ENCODE peak calls at places on chromosomes 13 and 19, in four cellular contexts. G, S, F and M are unnamed samples.

GRCh38 chr13:95226932-95227718 is 74.1 kb downstream of the ABCC4 start:
- DNase-seq in G (no peak), S (peak; percentile 65), F (no peak), M (no peak)

GRCh38 chr13:74575729-74576125 is 441.5 kb upstream of the KLF12 start:
- DNase-seq in F (no peak), G (no peak), S (peak; percentile 10), M (peak; percentile 43)

GRCh38 chr19:56106397-56106849 is 14.7 kb downstream of the ZNF787 start:
- DNase-seq in S (no peak), G (no peak), F (no peak), M (no peak)

GRCh38 chr13:33743438-33744368 is 74.2 kb upstream of the RFC3 start:
- DNase-seq in F (no peak), G (no peak), S (peak; percentile 61), M (no peak)

GRCh38 chr19:33293255-33294057 is 8.9 kb downstream of the CEBPA start:
- DNase-seq in S (no peak), G (peak; percentile 51), F (peak; percentile 73), M (no peak)

GRCh38 chr19:16330811-16331690 is 6.4 kb downstream of the KLF2 start:
- DNase-seq in G (no peak), F (no peak), S (no peak), M (no peak)

GRCh38 chr13:21798181-21798580 is 127.3 kb downstream of the FGF9 start:
- DNase-seq in S (no peak), G (no peak), F (no peak), M (no peak)

GRCh38 chr19:50710612-50711011 is 9.0 kb downstream of the SHANK1 start:
- DNase-seq in F (no peak), S (no peak), G (no peak), M (no peak)

GRCh38 chr19:6752257-6753177 is 13.0 kb downstream of the TRIP10 start:
- DNase-seq in G (no peak), F (no peak), S (no peak), M (no peak)

GRCh38 chr19:11530432-11530831 is 1.5 kb upstream of the ECSIT start:
- DNase-seq in F (no peak), G (peak; percentile 16), S (peak; percentile 64), M (peak; percentile 45)

GRCh38 chr13:26497991-26498423 is 59.5 kb upstream of the WASF3 start:
- DNase-seq in F (peak; percentile 57), S (no peak), G (peak; percentile 24), M (peak; percentile 90)

GRCh38 chr13:20702945-20703784 is at the start of gene IL17D:
- DNase-seq in S (peak; percentile 69), F (no peak), G (no peak), M (no peak)

GRCh38 chr13:111900390-111901180 is 166.4 kb upstream of the SOX1 start:
- DNase-seq in G (peak; percentile 22), F (no peak), S (no peak), M (no peak)

GRCh38 chr13:58238972-58239773 is 607.6 kb downstream of the PCDH17 start:
- DNase-seq in S (no peak), F (no peak), G (no peak), M (no peak)

GRCh38 chr13:111654531-111654930 is 334.1 kb downstream of the TEX29 start:
- DNase-seq in G (no peak), S (no peak), F (no peak), M (no peak)

GRCh38 chr13:39803851-39804250 is 148.4 kb downstream of the COG6 start:
- DNase-seq in F (no peak), G (no peak), S (no peak), M (no peak)

GRCh38 chr19:38031423-38031770 is 124.4 kb downstream of the SIPA1L3 start:
- DNase-seq in S (no peak), F (no peak), G (peak; percentile 81), M (no peak)

GRCh38 chr19:54307389-54307788 is 5.6 kb downstream of the LILRA5 start:
- DNase-seq in G (no peak), S (no peak), F (no peak), M (no peak)

GRCh38 chr13:87361216-87361615 is 310.0 kb upstream of the SLITRK5 start:
- DNase-seq in G (no peak), S (no peak), F (no peak), M (no peak)

GRCh38 chr13:52195052-52195837 is 35.8 kb upstream of the NEK3 start:
- DNase-seq in F (no peak), G (no peak), S (peak; percentile 84), M (peak; percentile 39)

GRCh38 chr19:57620673-57621348 is 6.8 kb downstream of the ZNF134 start:
- DNase-seq in G (no peak), F (no peak), S (no peak), M (no peak)

GRCh38 chr13:72390909-72391308 is 336.5 kb downstream of the MZT1 start:
- DNase-seq in G (no peak), F (no peak), S (no peak), M (peak; percentile 1)

GRCh38 chr19:12834976-12835757 is 788 bp upstream of the RTBDN start:
- DNase-seq in G (no peak), F (no peak), S (no peak), M (no peak)

GRCh38 chr19:8083141-8083540 is 30.6 kb downstream of the CCL25 start:
- DNase-seq in G (no peak), F (no peak), S (no peak), M (no peak)

GRCh38 chr13:62375653-62376052 is 960.0 kb upstream of the PCDH20 start:
- DNase-seq in F (no peak), S (no peak), G (no peak), M (no peak)

GRCh38 chr13:20359335-20359734 is 127.2 kb upstream of the GJB6 start:
- DNase-seq in G (peak; percentile 86), F (peak; percentile 91), S (no peak), M (peak; percentile 97)

GRCh38 chr19:48379058-48379457 is 12.3 kb downstream of the KDELR1 start:
- DNase-seq in F (no peak), G (no peak), S (no peak), M (no peak)

GRCh38 chr19:56076413-56076998 is 44.6 kb downstream of the ZNF787 start:
- DNase-seq in S (no peak), G (peak; percentile 33), F (peak; percentile 10), M (no peak)

GRCh38 chr19:2043864-2044708 is 7.0 kb downstream of the MKNK2 start:
- DNase-seq in G (no peak), S (peak; percentile 41), F (no peak), M (no peak)

GRCh38 chr13:31093145-31093885 is 68.4 kb downstream of the HSPH1 start:
- DNase-seq in F (no peak), S (no peak), G (no peak), M (no peak)

GRCh38 chr13:97468331-97468730 is 34.4 kb downstream of the RAP2A start:
- DNase-seq in S (no peak), F (no peak), G (no peak), M (no peak)

GRCh38 chr19:38905186-38905539 is 5.4 kb downstream of the NFKBIB start:
- DNase-seq in G (no peak), S (no peak), F (no peak), M (no peak)

GRCh38 chr19:3471954-3472655 is 8.2 kb downstream of the SMIM24 start:
- DNase-seq in F (no peak), G (no peak), S (no peak), M (no peak)

GRCh38 chr19:42323852-42324654 is 1.4 kb upstream of the MEGF8 start:
- DNase-seq in F (no peak), S (no peak), G (no peak), M (no peak)

GRCh38 chr13:87779451-87779850 is 108.3 kb downstream of the SLITRK5 start:
- DNase-seq in G (no peak), S (no peak), F (no peak), M (peak; percentile 82)

GRCh38 chr13:73210218-73210883 is 151.5 kb downstream of the KLF5 start:
- DNase-seq in F (no peak), G (no peak), S (no peak), M (no peak)

GRCh38 chr13:72970956-72971355 is 87.8 kb upstream of the KLF5 start:
- DNase-seq in F (peak; percentile 4), S (no peak), G (peak; percentile 35), M (no peak)

GRCh38 chr19:1767464-1767933 is 14.2 kb downstream of the ONECUT3 start:
- DNase-seq in S (no peak), F (no peak), G (no peak), M (no peak)

GRCh38 chr13:113935523-113935922 is 38.4 kb downstream of the C13orf46 start:
- DNase-seq in F (no peak), S (no peak), G (no peak), M (no peak)

DNA sequence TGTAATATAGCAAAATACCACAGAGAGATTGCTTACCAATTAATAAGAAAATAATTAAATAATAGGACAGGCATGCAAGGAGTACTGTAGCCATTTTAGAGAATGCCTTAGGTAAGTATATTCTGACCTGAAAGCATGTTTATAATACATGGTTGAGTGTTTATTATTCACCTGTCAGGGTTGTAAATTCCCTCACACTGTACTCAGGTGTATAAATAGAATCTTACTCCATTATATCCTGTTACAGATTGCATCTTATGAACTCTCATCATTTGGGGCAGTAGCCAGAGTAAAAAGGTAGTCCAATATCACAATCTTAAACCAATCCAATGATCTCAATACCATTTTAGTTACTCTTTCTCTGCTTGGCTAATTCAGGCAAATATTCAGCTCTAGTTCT is 35.8 kb upstream of the GTF2F2 start:
- DNase-seq in S (no peak), F (no peak), G (no peak), M (no peak)
- H3K4me3 ChIP-seq in S (no peak overlapping the region), F (no peak overlapping the region), G (no peak overlapping the region), M (no peak overlapping the region)

GRCh38 chr19:4760285-4760650 is 31.3 kb upstream of the FEM1A start:
- DNase-seq in G (no peak), S (no peak), F (no peak), M (no peak)
- H3K4me3 ChIP-seq in G (peak overlapping the region; percentile 30), S (peak overlapping the region; percentile 50), F (peak overlapping the region; percentile 40), M (peak overlapping the region; percentile 41)

DNA sequence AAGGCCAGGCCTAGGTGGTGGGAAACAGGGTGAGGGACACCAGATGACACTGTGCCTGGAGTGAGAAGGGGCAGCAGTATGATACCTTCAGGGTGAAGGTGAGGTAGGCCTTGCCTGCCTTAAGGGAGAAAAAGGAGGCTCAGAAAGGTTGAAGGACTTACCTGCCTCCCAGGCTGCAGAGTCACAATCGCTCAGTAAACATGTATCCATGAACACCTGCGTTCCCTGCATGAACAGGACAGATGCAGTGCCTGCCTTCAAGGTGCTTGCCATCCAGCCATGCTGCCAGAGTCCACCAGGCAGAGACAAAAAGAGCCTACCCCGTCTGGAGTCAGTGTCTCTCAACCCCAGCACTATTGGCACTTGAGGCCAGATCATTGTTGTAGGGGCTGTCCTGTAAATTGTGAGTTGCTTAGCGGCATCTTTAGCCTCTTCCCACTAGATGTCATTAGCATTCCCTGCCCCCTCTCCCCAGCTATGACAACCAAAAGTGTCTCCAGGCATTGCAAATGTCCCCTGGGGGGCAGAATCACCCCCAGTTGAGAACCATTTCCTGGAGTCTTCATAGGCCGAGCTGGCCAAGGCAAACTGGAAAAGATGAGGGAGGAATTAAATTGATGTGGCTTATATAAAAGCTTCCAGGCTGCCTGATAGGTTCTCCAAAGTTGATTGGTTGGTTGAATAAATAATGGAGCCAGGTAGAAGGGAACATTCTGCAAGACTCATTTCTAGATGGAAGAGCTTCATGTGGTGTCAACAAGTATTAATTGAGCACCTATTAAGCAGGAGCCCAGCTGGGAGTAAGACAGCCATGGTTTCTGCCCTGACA is 1.7 kb downstream of the MAP3K10 start:
- DNase-seq in S (no peak), F (no peak), G (no peak), M (no peak)
- H3K4me3 ChIP-seq in S (peak overlapping the region; percentile 85), F (peak overlapping the region; percentile 81), G (peak overlapping the region; percentile 92), M (no peak overlapping the region)

DNA sequence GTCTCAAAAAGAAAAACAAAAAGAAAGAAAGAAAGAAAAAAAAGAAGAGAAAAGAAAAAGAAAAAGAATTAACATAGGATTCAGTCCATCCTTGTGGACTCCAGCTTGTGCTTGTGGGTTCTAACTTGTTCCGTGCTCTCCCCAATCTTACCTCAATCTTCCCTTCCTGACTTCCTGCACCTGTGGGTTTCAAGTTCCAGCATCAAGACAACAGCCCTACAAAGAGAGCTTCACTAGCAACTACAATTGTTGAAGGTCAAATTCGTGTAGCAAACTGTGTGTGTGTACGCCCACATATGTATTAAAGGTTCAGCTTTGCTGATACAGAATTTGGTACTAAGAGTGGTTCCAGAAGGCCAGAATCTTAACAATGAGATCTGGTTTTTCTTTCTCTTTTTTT is 25.3 kb downstream of the FXYD5 start:
- DNase-seq in G (no peak), S (no peak), F (no peak), M (no peak)
- H3K4me3 ChIP-seq in G (no peak overlapping the region), S (no peak overlapping the region), F (no peak overlapping the region), M (no peak overlapping the region)